ENCODE peak calls at places on chromosome 11, in ten cellular contexts. Y, Z, B, T, M, V, X, A, R and N are unnamed samples.

GRCh38 chr11:93936416-93936815 is 84.7 kb upstream of the HEPHL1 start:
- DNase-seq in Y (no peak), Z (peak), B (no peak), T (peak), M (peak), V (no peak), X (no peak), A (no peak), R (no peak), N (no peak)

GRCh38 chr11:14374922-14375630 is 16.1 kb upstream of the RRAS2 start:
- DNase-seq in Y (no peak), Z (no peak), B (no peak), T (no peak), M (no peak), V (no peak), X (no peak), A (no peak), R (no peak), N (no peak)

GRCh38 chr11:67057410-67057757 is 737 bp downstream of the RHOD start:
- DNase-seq in Y (no peak), Z (no peak), B (no peak), T (no peak), M (no peak), V (no peak), X (no peak), A (no peak), R (no peak), N (no peak)

GRCh38 chr11:87878373-87878779 is 296.9 kb downstream of the RAB38 start:
- DNase-seq in Y (no peak), Z (peak), B (no peak), T (no peak), M (peak), V (no peak), X (peak), A (no peak), R (no peak), N (no peak)

GRCh38 chr11:3674189-3674588 is 3.0 kb upstream of the CHRNA10 start:
- DNase-seq in Y (no peak), Z (no peak), B (no peak), T (no peak), M (no peak), V (no peak), X (peak), A (no peak), R (no peak), N (no peak)

GRCh38 chr11:72307439-72307838 is 63.5 kb upstream of the PHOX2A start:
- DNase-seq in Y (no peak), Z (peak), B (no peak), T (peak), M (no peak), V (no peak), X (no peak), A (no peak), R (no peak), N (no peak)

GRCh38 chr11:75033916-75034315 is 45.2 kb downstream of the NEU3 start:
- DNase-seq in Y (no peak), Z (no peak), B (no peak), T (no peak), M (no peak), V (no peak), X (no peak), A (no peak), R (no peak), N (no peak)

GRCh38 chr11:75342966-75343870 is 8.2 kb downstream of the ARRB1 start:
- DNase-seq in Y (no peak), Z (peak), B (no peak), T (peak), M (peak), V (peak), X (peak), A (no peak), R (no peak), N (no peak)

GRCh38 chr11:77259681-77260080 is 41.8 kb downstream of the GDPD4 start:
- DNase-seq in Y (no peak), Z (no peak), B (no peak), T (no peak), M (no peak), V (no peak), X (peak), A (no peak), R (no peak), N (no peak)

GRCh38 chr11:121538054-121538453 is 85.3 kb upstream of the SORL1-AS1 start:
- DNase-seq in Y (no peak), Z (no peak), B (no peak), T (no peak), M (no peak), V (no peak), X (no peak), A (no peak), R (no peak), N (no peak)

GRCh38 chr11:65439331-65440181 is 17.0 kb downstream of the NEAT1 start:
- DNase-seq in Y (no peak), Z (no peak), B (no peak), T (no peak), M (no peak), V (no peak), X (peak), A (no peak), R (peak), N (no peak)

GRCh38 chr11:43396617-43397016 is 37.9 kb downstream of the TTC17 start:
- DNase-seq in Y (no peak), Z (no peak), B (no peak), T (no peak), M (no peak), V (no peak), X (no peak), A (no peak), R (no peak), N (no peak)

GRCh38 chr11:84671325-84672019 is 955.7 kb downstream of the DLG2 start:
- DNase-seq in Y (no peak), Z (no peak), B (no peak), T (no peak), M (no peak), V (no peak), X (no peak), A (no peak), R (no peak), N (no peak)

GRCh38 chr11:9760180-9760550 is 96.3 kb downstream of the SWAP70 start:
- DNase-seq in Y (no peak), Z (no peak), B (no peak), T (no peak), M (no peak), V (peak), X (peak), A (no peak), R (peak), N (peak)

GRCh38 chr11:69760319-69760718 is 14.8 kb downstream of the FGF4 start:
- DNase-seq in Y (no peak), Z (no peak), B (no peak), T (no peak), M (no peak), V (no peak), X (no peak), A (no peak), R (no peak), N (no peak)

GRCh38 chr11:23023319-23023718 is 163.0 kb upstream of the CCDC179 start:
- DNase-seq in Y (no peak), Z (no peak), B (no peak), T (no peak), M (no peak), V (no peak), X (no peak), A (no peak), R (no peak), N (no peak)

GRCh38 chr11:63609536-63609935 is 4.7 kb downstream of the PLAAT3 start:
- DNase-seq in Y (no peak), Z (no peak), B (no peak), T (no peak), M (no peak), V (no peak), X (no peak), A (no peak), R (peak), N (peak)

GRCh38 chr11:121464352-121464946 is 11.7 kb upstream of the SORL1-AS1 start:
- DNase-seq in Y (peak), Z (no peak), B (no peak), T (peak), M (no peak), V (no peak), X (peak), A (peak), R (peak), N (no peak)

GRCh38 chr11:16011396-16011795 is 344.9 kb downstream of the SOX6 start:
- DNase-seq in Y (no peak), Z (no peak), B (no peak), T (no peak), M (no peak), V (no peak), X (no peak), A (no peak), R (no peak), N (no peak)

GRCh38 chr11:9906043-9906791 is 242.3 kb downstream of the SWAP70 start:
- DNase-seq in Y (no peak), Z (no peak), B (no peak), T (no peak), M (no peak), V (no peak), X (peak), A (no peak), R (no peak), N (no peak)

GRCh38 chr11:60756307-60757032 is at the start of gene MS4A15:
- DNase-seq in Y (no peak), Z (no peak), B (no peak), T (no peak), M (peak), V (no peak), X (peak), A (no peak), R (peak), N (no peak)

GRCh38 chr11:1784761-1785650 is 21.3 kb upstream of the CTSD start:
- DNase-seq in Y (no peak), Z (no peak), B (no peak), T (no peak), M (no peak), V (no peak), X (no peak), A (no peak), R (no peak), N (no peak)